ENCODE peak calls at places on chromosomes 3 and 15, in six cellular contexts. S is body of pancreas, F is K562, I is NB4, W is testis, X is gastrocnemius medialis. B is an unnamed sample.

GRCh38 chr15:60602323-60602722 is 123.4 kb upstream of the ICE2 start:
- DNase-seq in S (no peak), X (no peak), I (no peak), W (no peak), F (no peak), B (no peak)

GRCh38 chr3:151379083-151379734 is 5.3 kb downstream of the P2RY12 start:
- DNase-seq in I (peak), F (peak), S (peak), X (no peak), W (peak), B (no peak)

GRCh38 chr3:104614564-104614963 is 752.1 kb upstream of the ALCAM start:
- DNase-seq in X (no peak), W (no peak), S (peak), F (no peak), I (no peak), B (no peak)

GRCh38 chr3:157098823-157099185 is 61.1 kb downstream of the CCNL1 start:
- DNase-seq in W (no peak), I (no peak), X (no peak), S (no peak), F (no peak), B (no peak)

GRCh38 chr3:189238071-189238470 is 66.3 kb downstream of the TPRG1 start:
- DNase-seq in S (no peak), F (no peak), I (no peak), W (no peak), X (no peak), B (no peak)

GRCh38 chr15:63506537-63507035 is 2.2 kb downstream of the USP3 start:
- DNase-seq in F (no peak), I (peak), W (no peak), S (no peak), X (no peak), B (no peak)

GRCh38 chr3:69353492-69353891 is 32.4 kb downstream of the FRMD4B start:
- DNase-seq in W (no peak), X (no peak), S (no peak), F (no peak), I (no peak), B (no peak)

GRCh38 chr15:65101418-65101890 is 13.5 kb downstream of the UBAP1L start:
- DNase-seq in F (peak), S (peak), I (peak), X (no peak), W (peak), B (peak)

GRCh38 chr15:36724901-36725300 is 145.5 kb downstream of the CDIN1 start:
- DNase-seq in I (no peak), W (no peak), F (no peak), X (no peak), S (no peak), B (no peak)

GRCh38 chr3:195123196-195123805 is 147.7 kb downstream of the XXYLT1 start:
- DNase-seq in W (no peak), I (no peak), X (no peak), S (no peak), F (peak), B (no peak)

GRCh38 chr3:107927361-107928083 is 163.3 kb downstream of the CD47 start:
- DNase-seq in I (peak), S (peak), W (peak), X (peak), F (peak), B (peak)

GRCh38 chr3:101888653-101889052 is 39.3 kb downstream of the NFKBIZ start:
- DNase-seq in S (no peak), I (no peak), F (no peak), X (no peak), W (no peak), B (no peak)

GRCh38 chr3:54120657-54121403 is 1.5 kb upstream of the CACNA2D3 start:
- DNase-seq in S (peak), W (peak), I (no peak), F (no peak), X (no peak), B (no peak)

GRCh38 chr3:8993331-8993730 is 30.1 kb upstream of the RAD18 start:
- DNase-seq in X (no peak), S (no peak), W (no peak), F (no peak), I (no peak), B (no peak)

DNA sequence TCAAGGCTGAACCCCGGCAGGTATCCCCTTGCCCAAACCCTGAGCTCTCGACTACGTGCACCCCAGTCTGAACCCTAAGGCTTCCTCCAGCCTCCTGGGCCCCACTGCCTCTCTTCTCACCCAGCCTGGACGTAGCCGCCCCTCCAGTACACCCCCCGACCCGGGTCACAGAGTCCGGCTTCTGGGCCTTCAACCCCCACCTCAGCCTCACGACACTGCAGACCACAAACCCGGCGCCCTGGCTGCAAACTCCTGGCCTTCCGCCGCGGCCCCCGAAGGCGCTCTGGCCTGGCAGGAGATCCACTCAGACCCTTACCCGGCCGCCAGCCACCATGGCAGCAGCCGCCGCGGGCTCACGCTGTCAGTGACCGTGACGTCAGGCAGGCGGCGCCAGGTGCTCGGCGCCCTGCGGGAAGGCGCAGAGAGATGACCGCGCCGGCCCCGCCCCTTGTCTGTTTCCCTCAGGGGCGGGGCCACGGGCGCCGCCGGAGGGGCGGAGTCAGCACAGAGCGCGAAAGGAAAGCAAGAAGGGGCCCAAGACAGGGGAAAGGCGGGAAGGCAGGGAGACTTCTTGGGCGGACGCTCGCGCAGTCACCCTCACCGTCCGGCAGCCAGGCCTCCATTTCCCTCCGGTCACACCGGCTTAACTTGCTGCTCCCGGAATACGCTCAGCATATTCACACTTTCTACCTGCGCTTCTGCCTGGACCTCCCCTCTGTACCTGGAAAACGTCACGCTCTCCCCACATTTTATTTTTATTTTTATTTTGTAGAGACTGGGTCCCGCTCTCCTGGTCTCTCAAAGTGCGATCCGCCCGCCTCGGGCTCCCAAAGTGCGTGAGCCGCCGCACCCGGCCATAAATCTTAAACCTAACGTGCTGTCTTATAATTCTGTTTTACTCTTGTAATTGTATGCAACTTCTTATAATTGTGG is at the start of gene RMDN3:
- DNase-seq in W (peak), S (peak), F (peak), X (peak), I (peak), B (peak)
- TF ChIP-seq POLR2A in W (peak), S (peak), F (peak), X (peak), I (peak), B (peak)

DNA sequence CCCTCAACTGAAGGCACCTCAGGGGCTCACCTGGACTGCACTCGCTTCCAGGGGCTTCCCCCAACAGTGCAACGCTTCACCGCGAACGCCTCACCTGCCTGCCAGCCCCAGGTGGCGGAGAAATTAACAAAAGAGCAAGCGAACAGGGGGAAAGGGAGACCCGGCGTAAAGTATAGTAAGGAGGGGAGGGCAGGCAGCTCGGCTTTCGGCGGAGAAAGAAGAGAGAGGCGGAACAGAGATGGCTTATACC is 473 bp downstream of the MB21D2 start:
- DNase-seq in F (no peak), X (no peak), S (peak), I (no peak), W (no peak), B (no peak)
- TF ChIP-seq POLR2A in F (no peak), X (no peak), S (peak), I (no peak), W (no peak), B (no peak)

GRCh38 chr15:81293728-81294500 is 30.0 kb downstream of the STARD5 start:
- DNase-seq in S (no peak), I (peak), F (no peak), W (no peak), X (no peak), B (no peak)
- TF ChIP-seq POLR2A in S (no peak), I (no peak), F (no peak), W (no peak), X (no peak), B (no peak)

DNA sequence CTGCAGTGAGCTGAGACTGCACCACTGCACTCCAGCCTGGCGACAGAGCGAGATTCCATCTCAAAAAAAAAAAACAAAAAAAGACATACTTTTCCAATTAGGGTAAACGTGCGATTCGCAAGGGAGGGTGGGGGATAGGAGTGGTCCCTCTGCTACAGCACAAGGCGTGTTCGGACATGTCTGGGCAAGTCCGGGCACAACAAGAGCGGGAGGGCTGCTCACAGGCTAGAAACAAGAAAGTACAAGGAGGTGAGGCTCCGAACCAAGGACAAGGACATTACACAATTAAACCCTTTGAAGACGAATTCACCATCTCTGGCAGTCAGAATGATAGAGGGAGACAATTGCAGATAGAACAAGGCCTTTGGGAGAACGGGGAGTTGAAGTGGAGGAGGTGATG is 32.2 kb upstream of the BCL2A1 start:
- DNase-seq in F (no peak), S (no peak), X (no peak), I (no peak), W (peak), B (no peak)
- TF ChIP-seq POLR2A in F (no peak), S (no peak), X (no peak), I (no peak), W (no peak), B (no peak)

GRCh38 chr15:88625943-88626741 is 5.0 kb downstream of the AEN start:
- DNase-seq in F (no peak), I (no peak), X (no peak), S (no peak), W (no peak), B (no peak)

GRCh38 chr15:88627463-88627862 is 6.3 kb downstream of the AEN start:
- DNase-seq in F (no peak), S (no peak), W (no peak), I (no peak), X (no peak), B (no peak)

GRCh38 chr15:88629071-88629470 is 7.9 kb downstream of the AEN start:
- DNase-seq in I (no peak), X (no peak), S (no peak), W (no peak), F (no peak), B (no peak)

GRCh38 chr15:88630141-88630721 is 8.6 kb upstream of the ISG20 start:
- DNase-seq in X (no peak), I (no peak), W (no peak), S (peak), F (no peak), B (peak)

DNA sequence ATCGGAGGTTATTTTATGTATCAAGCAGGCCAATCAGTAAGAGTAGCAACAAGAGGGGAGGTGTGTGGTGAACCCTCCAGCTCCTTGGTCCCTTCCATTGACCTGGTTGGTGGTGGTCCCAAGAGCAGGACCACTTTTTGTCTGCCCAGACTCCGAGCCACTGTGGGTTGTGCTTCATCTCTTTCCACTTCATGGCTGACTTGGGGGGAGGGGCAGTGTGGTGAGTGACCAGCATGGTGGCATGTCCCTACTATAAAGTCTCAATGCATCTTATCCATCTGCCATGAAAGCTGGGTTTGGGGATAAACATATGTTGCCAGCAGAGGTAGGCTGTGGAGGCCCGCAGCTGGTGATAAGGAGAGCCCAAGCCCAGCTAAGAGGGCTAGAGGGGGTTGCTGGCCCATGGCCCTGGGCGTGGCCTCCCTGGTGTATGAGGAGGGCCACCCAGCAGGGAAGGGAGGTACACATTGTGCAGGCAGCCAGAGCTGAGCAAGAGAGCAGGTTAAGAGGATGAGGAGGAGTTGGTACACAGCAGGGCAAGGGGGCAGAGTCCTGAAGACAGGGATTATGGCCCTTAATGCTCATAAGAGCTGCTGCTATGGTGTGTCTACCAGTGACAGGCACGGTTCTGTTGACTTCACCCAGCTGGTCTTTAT is 7.0 kb downstream of the AEN start:
- DNase-seq in I (no peak), F (no peak), W (no peak), X (no peak), S (no peak), B (no peak)
- TF ChIP-seq POLR2A in I (no peak), F (peak), W (no peak), X (no peak), S (no peak), B (no peak)

GRCh38 chr3:129399895-129400357 is 28.5 kb downstream of the EFCAB12 start:
- DNase-seq in F (peak), S (no peak), X (no peak), W (peak), I (peak), B (no peak)
- TF ChIP-seq POLR2A in F (peak), S (peak), X (peak), W (no peak), I (peak), B (peak)

B was measured in H54.